ENCODE peak calls at places on chromosome 14, in ten cellular contexts. F, P, Q, Z, X, E, B, M, C and I are unnamed samples.

GRCh38 chr14:104283197-104284106 is 145.1 kb downstream of the KIF26A start:
- DNase-seq in F (no peak), P (no peak), Q (no peak), Z (peak), X (no peak), E (peak), B (no peak), M (no peak), C (no peak), I (peak)

GRCh38 chr14:34043627-34044372 is 92.9 kb upstream of the EGLN3 start:
- DNase-seq in F (no peak), P (peak), Q (peak), Z (no peak), X (no peak), E (no peak), B (no peak), M (peak), C (peak), I (peak)

GRCh38 chr14:90808759-90809529 is 7.3 kb downstream of the TTC7B start:
- DNase-seq in F (no peak), P (no peak), Q (no peak), Z (no peak), X (no peak), E (no peak), B (no peak), M (no peak), C (no peak), I (no peak)

GRCh38 chr14:68926236-68926635 is 52.9 kb downstream of the ACTN1 start:
- DNase-seq in F (no peak), P (peak), Q (peak), Z (no peak), X (no peak), E (no peak), B (no peak), M (no peak), C (no peak), I (no peak)

GRCh38 chr14:54465654-54466053 is 23.1 kb downstream of the GMFB start:
- DNase-seq in F (no peak), P (no peak), Q (no peak), Z (no peak), X (no peak), E (no peak), B (no peak), M (no peak), C (no peak), I (no peak)

GRCh38 chr14:39576258-39576657 is 144.0 kb upstream of the FBXO33 start:
- DNase-seq in F (no peak), P (no peak), Q (peak), Z (no peak), X (no peak), E (no peak), B (no peak), M (no peak), C (no peak), I (no peak)

GRCh38 chr14:69471916-69472315 is 12.6 kb upstream of the PLEKHD1 start:
- DNase-seq in F (no peak), P (no peak), Q (no peak), Z (no peak), X (no peak), E (no peak), B (no peak), M (no peak), C (peak), I (no peak)

GRCh38 chr14:61894452-61895077 is 132.3 kb downstream of the SNAPC1 start:
- DNase-seq in F (peak), P (peak), Q (peak), Z (peak), X (peak), E (peak), B (peak), M (peak), C (peak), I (peak)

GRCh38 chr14:43161477-43161876 is 1345.6 kb downstream of the FSCB start:
- DNase-seq in F (no peak), P (no peak), Q (no peak), Z (no peak), X (no peak), E (no peak), B (no peak), M (no peak), C (no peak), I (no peak)

GRCh38 chr14:92215579-92215978 is 93.8 kb downstream of the CPSF2 start:
- DNase-seq in F (no peak), P (peak), Q (no peak), Z (no peak), X (no peak), E (no peak), B (no peak), M (no peak), C (no peak), I (no peak)

GRCh38 chr14:95255487-95255886 is 64.2 kb downstream of the CLMN start:
- DNase-seq in F (peak), P (peak), Q (peak), Z (peak), X (no peak), E (no peak), B (peak), M (peak), C (peak), I (no peak)

GRCh38 chr14:61461808-61462275 is 140.5 kb downstream of the PRKCH start:
- DNase-seq in F (no peak), P (peak), Q (peak), Z (peak), X (peak), E (no peak), B (peak), M (peak), C (peak), I (peak)

GRCh38 chr14:69763761-69764510 is 3.0 kb upstream of the SRSF5 start:
- DNase-seq in F (no peak), P (no peak), Q (no peak), Z (no peak), X (no peak), E (no peak), B (no peak), M (no peak), C (no peak), I (no peak)

GRCh38 chr14:74510955-74511354 is 17.4 kb downstream of the ISCA2 start:
- DNase-seq in F (no peak), P (peak), Q (no peak), Z (no peak), X (no peak), E (no peak), B (peak), M (peak), C (no peak), I (no peak)

GRCh38 chr14:68014771-68015170 is 195.2 kb downstream of the RAD51B start:
- DNase-seq in F (no peak), P (no peak), Q (no peak), Z (no peak), X (no peak), E (no peak), B (no peak), M (no peak), C (no peak), I (no peak)

GRCh38 chr14:95533822-95534221 is 1.0 kb upstream of the GLRX5 start:
- DNase-seq in F (no peak), P (no peak), Q (peak), Z (peak), X (no peak), E (peak), B (no peak), M (no peak), C (no peak), I (no peak)

GRCh38 chr14:100673085-100673806 is 53.4 kb upstream of the DLK1 start:
- DNase-seq in F (no peak), P (no peak), Q (peak), Z (peak), X (no peak), E (no peak), B (no peak), M (no peak), C (peak), I (no peak)

GRCh38 chr14:68377459-68377858 is 415.4 kb downstream of the ZFP36L1 start:
- DNase-seq in F (peak), P (peak), Q (peak), Z (peak), X (no peak), E (peak), B (no peak), M (no peak), C (no peak), I (no peak)

GRCh38 chr14:104135121-104135903 is 3.1 kb upstream of the KIF26A start:
- DNase-seq in F (no peak), P (peak), Q (peak), Z (peak), X (no peak), E (peak), B (no peak), M (no peak), C (peak), I (no peak)

GRCh38 chr14:58078068-58078467 is 73.9 kb downstream of the ARMH4 start:
- DNase-seq in F (no peak), P (no peak), Q (peak), Z (no peak), X (peak), E (no peak), B (peak), M (no peak), C (no peak), I (no peak)

GRCh38 chr14:101499080-101499479 is 62.2 kb upstream of the DIO3 start:
- DNase-seq in F (no peak), P (no peak), Q (no peak), Z (no peak), X (no peak), E (peak), B (no peak), M (no peak), C (no peak), I (no peak)

GRCh38 chr14:70842851-70843462 is 33.6 kb upstream of the MAP3K9 start:
- DNase-seq in F (peak), P (no peak), Q (peak), Z (no peak), X (no peak), E (no peak), B (no peak), M (no peak), C (no peak), I (no peak)

GRCh38 chr14:75984674-75985073 is 889 bp upstream of the IFT43 start:
- DNase-seq in F (no peak), P (no peak), Q (no peak), Z (no peak), X (no peak), E (no peak), B (no peak), M (no peak), C (no peak), I (no peak)

GRCh38 chr14:64974563-64974962 is 2.4 kb upstream of the RAB15 start:
- DNase-seq in F (no peak), P (no peak), Q (no peak), Z (peak), X (no peak), E (no peak), B (no peak), M (no peak), C (no peak), I (no peak)

GRCh38 chr14:92637228-92637627 is 111.2 kb downstream of the LGMN start:
- DNase-seq in F (no peak), P (no peak), Q (peak), Z (peak), X (no peak), E (peak), B (peak), M (no peak), C (no peak), I (no peak)

GRCh38 chr14:90903101-90903500 is 86.9 kb upstream of the TTC7B start:
- DNase-seq in F (peak), P (peak), Q (peak), Z (peak), X (peak), E (no peak), B (peak), M (peak), C (peak), I (peak)

GRCh38 chr14:100065942-100066574 is 836 bp downstream of the EVL start:
- DNase-seq in F (no peak), P (no peak), Q (no peak), Z (no peak), X (no peak), E (no peak), B (no peak), M (no peak), C (no peak), I (peak)

GRCh38 chr14:31070431-31070830 is 44.3 kb upstream of the STRN3 start:
- DNase-seq in F (no peak), P (no peak), Q (peak), Z (no peak), X (peak), E (no peak), B (peak), M (peak), C (no peak), I (no peak)

GRCh38 chr14:52079239-52079956 is 10.5 kb upstream of the NID2 start:
- DNase-seq in F (no peak), P (no peak), Q (peak), Z (no peak), X (peak), E (no peak), B (no peak), M (peak), C (no peak), I (no peak)

DNA sequence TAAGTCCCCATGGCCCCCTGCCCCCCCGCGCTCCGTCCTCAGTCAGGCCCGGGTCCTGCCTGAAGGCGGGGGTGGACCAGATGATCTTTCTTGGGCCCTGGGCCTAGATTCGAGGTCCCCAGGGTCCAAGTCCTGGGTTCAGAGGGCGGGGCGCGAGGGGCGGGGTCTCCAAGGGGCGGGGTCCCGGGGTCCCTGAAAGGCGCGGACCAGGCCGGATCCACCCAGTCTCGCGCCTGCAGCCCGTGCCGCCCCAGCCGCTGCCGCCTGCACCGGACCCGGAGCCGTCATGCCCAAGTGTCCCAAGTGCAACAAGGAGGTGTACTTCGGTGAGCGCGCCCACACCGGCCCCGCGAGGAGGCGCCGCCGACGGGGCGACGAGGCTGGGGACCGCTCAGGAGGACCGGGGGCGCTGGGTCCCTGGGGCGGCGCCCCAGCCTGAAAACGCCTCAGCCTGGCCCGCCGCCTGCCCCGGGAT is 325 bp downstream of the CRIP1 start:
- DNase-seq in F (peak), P (peak), Q (no peak), Z (peak), X (no peak), E (peak), B (no peak), M (peak), C (no peak), I (no peak)
- H3K4me3 ChIP-seq in F (peak), P (peak), Q (peak), Z (peak), X (no peak), E (peak), B (no peak), M (peak), C (no peak), I (peak)

GRCh38 chr14:77344597-77344996 is 23.8 kb downstream of the GSTZ1 start:
- DNase-seq in F (no peak), P (no peak), Q (no peak), Z (no peak), X (no peak), E (no peak), B (no peak), M (no peak), C (no peak), I (no peak)
- H3K27ac ChIP-seq in F (no peak), P (no peak), Q (no peak), Z (no peak), X (no peak), E (no peak), B (no peak), M (no peak), C (peak), I (no peak)

DNA sequence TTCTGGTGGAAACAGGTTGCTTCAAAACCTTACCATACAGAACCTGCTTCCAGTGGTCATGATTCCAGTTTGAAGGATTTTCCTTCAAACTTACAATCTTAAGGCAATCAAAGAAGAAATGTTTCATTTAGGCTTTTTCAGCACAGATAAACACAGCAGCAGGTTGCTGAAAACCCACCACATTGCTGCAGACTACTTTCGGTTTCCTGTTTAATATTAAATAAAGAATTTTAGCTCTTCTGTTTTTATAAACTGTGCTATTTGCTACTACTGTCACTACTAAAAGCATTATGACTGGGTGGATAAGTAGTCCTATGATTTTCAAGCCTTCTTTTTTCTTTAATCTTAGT is 13.2 kb upstream of the FOXN3 start:
- DNase-seq in F (no peak), P (no peak), Q (no peak), Z (no peak), X (no peak), E (no peak), B (no peak), M (no peak), C (no peak), I (no peak)
- H3K4me3 ChIP-seq in F (peak), P (no peak), Q (no peak), Z (no peak), X (peak), E (peak), B (peak), M (no peak), C (no peak), I (peak)

GRCh38 chr14:73252491-73253322 is 15.4 kb downstream of the PAPLN start:
- DNase-seq in F (no peak), P (no peak), Q (no peak), Z (no peak), X (no peak), E (peak), B (no peak), M (no peak), C (no peak), I (no peak)
- H3K27ac ChIP-seq in F (no peak), P (no peak), Q (no peak), Z (no peak), X (no peak), E (no peak), B (no peak), M (no peak), C (no peak), I (no peak)

GRCh38 chr14:103023881-103024473 is 33.4 kb downstream of the CDC42BPB start:
- DNase-seq in F (peak), P (no peak), Q (peak), Z (no peak), X (peak), E (no peak), B (peak), M (no peak), C (no peak), I (no peak)
- H3K4me3 ChIP-seq in F (no peak), P (no peak), Q (no peak), Z (no peak), X (peak), E (no peak), B (no peak), M (no peak), C (no peak), I (no peak)